ENCODE peak calls at places on chromosome 18, in eight cellular contexts. G is activated naive CD8-positive, alpha-beta T cell treated with anti-CD3 and anti-CD28 coated beads, Interleukin-2, amount 50 U/mL, for 24 hours; E is NCI-H1436; A is pancreas; V is WTC11; T is activated CD8-positive, alpha-beta memory T cell treated with anti-CD3 and anti-CD28 coated beads for 24 hours; Q is HFFc6; U is Daoy. Y is an unnamed sample.

GRCh38 chr18:67600181-67600631 is 83.7 kb upstream of the DSEL start:
- DNase-seq in A (no peak), G (no peak), E (no peak), Q (peak), T (no peak), V (no peak), U (no peak), Y (no peak)

GRCh38 chr18:48743046-48743445 is 204.2 kb downstream of the CTIF start:
- DNase-seq in V (no peak), U (no peak), Q (peak), E (no peak), G (no peak), A (no peak), T (no peak), Y (no peak)

GRCh38 chr18:33577688-33578370 is at the start of gene ASXL3:
- DNase-seq in Q (no peak), A (peak), T (no peak), G (no peak), U (peak), E (peak), V (peak), Y (no peak)

GRCh38 chr18:56433919-56434318 is 204.5 kb downstream of the TXNL1 start:
- DNase-seq in A (no peak), T (no peak), U (no peak), G (no peak), E (no peak), Q (no peak), V (no peak), Y (no peak)

GRCh38 chr18:77208969-77209368 is 40.7 kb upstream of the GALR1 start:
- DNase-seq in T (no peak), V (no peak), U (peak), A (no peak), Q (peak), G (peak), E (no peak), Y (no peak)

GRCh38 chr18:59606193-59607175 is 90.7 kb downstream of the CCBE1 start:
- DNase-seq in V (no peak), U (peak), E (no peak), Q (peak), A (no peak), T (no peak), G (no peak), Y (no peak)

GRCh38 chr18:23320709-23321236 is 132.3 kb upstream of the RIOK3 start:
- DNase-seq in T (no peak), V (no peak), A (no peak), U (no peak), Q (no peak), G (no peak), E (no peak), Y (no peak)

GRCh38 chr18:79513381-79514081 is 117.8 kb downstream of the NFATC1 start:
- DNase-seq in E (no peak), Q (no peak), G (no peak), A (no peak), U (no peak), T (peak), V (no peak), Y (no peak)

GRCh38 chr18:23495723-23496440 is 7.4 kb upstream of the RMC1 start:
- DNase-seq in Q (no peak), G (no peak), V (no peak), A (no peak), T (no peak), U (no peak), E (peak), Y (no peak)

GRCh38 chr18:57869228-57869627 is 66.1 kb upstream of the ATP8B1 start:
- DNase-seq in V (no peak), Q (no peak), U (no peak), G (no peak), E (no peak), A (no peak), T (no peak), Y (no peak)

GRCh38 chr18:77218642-77219041 is 31.0 kb upstream of the GALR1 start:
- DNase-seq in E (no peak), A (no peak), V (no peak), U (no peak), G (no peak), Q (no peak), T (no peak), Y (no peak)

GRCh38 chr18:2855560-2856350 is 8.9 kb downstream of the EMILIN2 start:
- DNase-seq in U (no peak), T (no peak), A (no peak), E (no peak), G (no peak), Q (no peak), V (no peak), Y (no peak)

GRCh38 chr18:48100712-48101165 is 170.3 kb upstream of the SMAD2 start:
- DNase-seq in E (peak), U (no peak), G (no peak), V (peak), T (no peak), A (no peak), Q (no peak), Y (no peak)